ENCODE peak calls at places on chromosome 10, in seven cellular contexts. K is mammary epithelial cell, M is cardiac muscle cell, L is AG10803, O is AG04450, C is OCI-LY7, I is neural progenitor cell. W is an unnamed sample.
A peak's percentile ranks its signal among the peaks of the same experiment; 100 is the strongest.

GRCh38 chr10:16116404-16117304 is 256.3 kb upstream of the MINDY3 start:
- DNase-seq in K (peak; percentile 20), M (peak; percentile 18), L (peak; percentile 43), O (no peak), C (peak; percentile 20), I (peak; percentile 32), W (peak; percentile 28)

GRCh38 chr10:78779339-78779955 is 289.3 kb upstream of the ZMIZ1 start:
- DNase-seq in K (no peak), M (peak; percentile 6), L (peak; percentile 31), O (no peak), C (no peak), I (no peak), W (no peak)

GRCh38 chr10:99560277-99561126 is 27.8 kb downstream of the NKX2-3 start:
- DNase-seq in K (peak; percentile 32), M (peak; percentile 69), L (peak; percentile 42), O (no peak), C (peak; percentile 58), I (peak; percentile 88), W (peak; percentile 43)

GRCh38 chr10:128992770-128993169 is 474.3 kb upstream of the MGMT start:
- DNase-seq in K (no peak), M (no peak), L (no peak), O (no peak), C (no peak), I (no peak), W (no peak)

GRCh38 chr10:6418613-6419216 is 161.4 kb downstream of the PRKCQ start:
- DNase-seq in K (no peak), M (no peak), L (no peak), O (no peak), C (no peak), I (no peak), W (no peak)

GRCh38 chr10:122143238-122143841 is 127.8 kb upstream of the BTBD16 start:
- DNase-seq in K (peak; percentile 31), M (no peak), L (no peak), O (no peak), C (no peak), I (no peak), W (no peak)

GRCh38 chr10:44395902-44396670 is 11.2 kb upstream of the CXCL12 start:
- DNase-seq in K (no peak), M (no peak), L (no peak), O (no peak), C (no peak), I (no peak), W (no peak)

GRCh38 chr10:71233491-71233892 is 21.1 kb downstream of the UNC5B start:
- DNase-seq in K (no peak), M (no peak), L (no peak), O (no peak), C (no peak), I (no peak), W (no peak)

GRCh38 chr10:101356132-101356531 is 2.2 kb downstream of the BTRC start:
- DNase-seq in K (no peak), M (no peak), L (no peak), O (no peak), C (no peak), I (no peak), W (no peak)

GRCh38 chr10:97138174-97138573 is 47.6 kb downstream of the SLIT1 start:
- DNase-seq in K (no peak), M (no peak), L (no peak), O (no peak), C (peak; percentile 30), I (peak; percentile 64), W (no peak)
- TF ChIP-seq CTCF in K (peak; percentile 3), M (no peak), L (no peak), O (no peak), C (peak; percentile 78), I (peak; percentile 55), W (no peak)

DNA sequence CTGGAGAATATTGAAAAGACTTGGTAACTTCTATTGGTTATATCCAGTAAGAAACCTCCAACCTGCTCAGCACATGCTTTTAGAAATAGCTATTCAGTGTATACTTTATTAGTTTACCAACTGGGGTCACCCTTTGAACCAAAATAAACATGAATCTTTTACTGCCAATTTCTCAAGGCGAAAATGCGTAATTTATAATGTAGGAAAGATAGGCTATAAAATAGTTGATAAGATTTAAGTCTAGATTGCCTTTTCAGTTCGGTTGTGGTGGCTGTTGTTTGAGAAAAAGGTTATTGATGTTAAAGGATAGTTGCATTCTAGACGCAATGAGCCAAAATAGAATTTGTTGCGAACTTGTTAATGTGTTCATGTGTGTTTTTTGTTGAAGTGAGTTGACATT is 82.6 kb upstream of the OIT3 start:
- DNase-seq in K (no peak), M (no peak), L (no peak), O (no peak), C (no peak), I (no peak), W (no peak)
- TF ChIP-seq CTCF in K (no peak), M (no peak), L (no peak), O (no peak), C (no peak), I (no peak), W (no peak)

DNA sequence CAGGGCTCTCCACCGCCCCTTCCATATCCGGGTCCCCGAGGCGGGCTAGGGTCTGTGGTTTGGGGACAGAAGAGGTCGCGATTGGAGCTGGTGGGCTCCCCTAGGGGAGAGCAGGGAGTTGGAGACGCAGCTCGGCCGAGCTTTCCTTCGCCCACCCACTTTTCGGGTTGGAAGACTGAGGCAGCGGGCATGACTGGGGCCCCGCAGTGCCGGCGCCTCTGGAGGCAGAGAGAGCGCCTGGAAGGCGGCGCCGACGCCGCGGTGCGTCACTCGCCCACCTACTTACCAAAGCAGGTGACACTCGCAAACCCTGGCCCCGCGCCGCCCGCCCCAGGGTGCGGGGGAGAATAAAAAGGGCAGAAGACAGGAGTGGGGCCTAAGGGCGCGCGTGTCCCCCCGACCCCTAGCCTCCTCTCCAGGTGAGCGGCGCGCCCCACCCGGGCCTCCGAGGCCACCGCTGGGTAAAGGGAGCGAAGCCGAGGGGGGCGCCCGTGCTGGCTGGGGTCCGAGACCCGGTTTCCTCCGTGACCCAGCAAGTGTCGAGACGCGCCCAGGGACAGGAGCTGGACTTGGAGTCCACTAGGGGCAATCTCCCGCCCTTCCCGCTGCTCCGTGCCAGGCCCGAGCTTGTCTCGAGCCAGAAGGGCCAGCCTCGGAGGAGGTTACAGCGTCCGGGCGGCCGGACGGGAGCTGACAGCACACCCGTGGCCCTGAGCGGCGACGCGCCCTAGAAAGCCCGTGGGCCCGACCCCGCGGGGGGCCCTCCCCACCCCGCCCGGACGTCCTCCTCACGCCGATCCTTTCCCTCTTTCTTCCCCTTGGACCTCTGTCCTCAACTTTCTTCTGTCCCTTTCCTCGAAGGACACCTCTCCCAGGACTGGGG is 34.4 kb upstream of the GRID1 start:
- DNase-seq in K (peak; percentile 25), M (peak; percentile 42), L (peak; percentile 52), O (no peak), C (peak; percentile 59), I (peak; percentile 69), W (peak; percentile 73)
- TF ChIP-seq CTCF in K (no peak), M (peak; percentile 25), L (peak; percentile 29), O (peak; percentile 27), C (peak; percentile 22), I (peak; percentile 17), W (no peak)

DNA sequence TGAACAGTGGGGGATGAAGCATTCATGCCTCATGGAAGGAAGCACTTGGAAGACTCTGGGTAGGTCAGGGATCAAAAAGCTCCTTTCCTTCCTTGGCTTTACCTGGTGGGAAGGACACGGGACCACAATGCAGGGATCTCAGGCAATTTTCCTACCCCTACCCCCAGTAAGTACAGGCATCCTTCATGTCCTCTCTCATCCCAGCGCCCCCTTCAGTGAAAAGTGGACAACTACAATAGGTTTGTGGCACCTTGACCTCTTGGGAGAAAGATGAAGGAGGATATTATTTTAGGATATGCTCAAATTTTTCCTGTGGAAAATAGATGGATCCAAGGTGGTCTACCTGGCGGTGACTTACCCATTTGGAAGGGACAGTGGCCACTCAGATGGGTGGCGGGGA is 16.5 kb downstream of the AFAP1L2 start:
- DNase-seq in K (no peak), M (no peak), L (no peak), O (no peak), C (no peak), I (peak; percentile 23), W (no peak)
- TF ChIP-seq CTCF in K (no peak), M (no peak), L (no peak), O (no peak), C (peak; percentile 25), I (peak; percentile 50), W (no peak)

DNA sequence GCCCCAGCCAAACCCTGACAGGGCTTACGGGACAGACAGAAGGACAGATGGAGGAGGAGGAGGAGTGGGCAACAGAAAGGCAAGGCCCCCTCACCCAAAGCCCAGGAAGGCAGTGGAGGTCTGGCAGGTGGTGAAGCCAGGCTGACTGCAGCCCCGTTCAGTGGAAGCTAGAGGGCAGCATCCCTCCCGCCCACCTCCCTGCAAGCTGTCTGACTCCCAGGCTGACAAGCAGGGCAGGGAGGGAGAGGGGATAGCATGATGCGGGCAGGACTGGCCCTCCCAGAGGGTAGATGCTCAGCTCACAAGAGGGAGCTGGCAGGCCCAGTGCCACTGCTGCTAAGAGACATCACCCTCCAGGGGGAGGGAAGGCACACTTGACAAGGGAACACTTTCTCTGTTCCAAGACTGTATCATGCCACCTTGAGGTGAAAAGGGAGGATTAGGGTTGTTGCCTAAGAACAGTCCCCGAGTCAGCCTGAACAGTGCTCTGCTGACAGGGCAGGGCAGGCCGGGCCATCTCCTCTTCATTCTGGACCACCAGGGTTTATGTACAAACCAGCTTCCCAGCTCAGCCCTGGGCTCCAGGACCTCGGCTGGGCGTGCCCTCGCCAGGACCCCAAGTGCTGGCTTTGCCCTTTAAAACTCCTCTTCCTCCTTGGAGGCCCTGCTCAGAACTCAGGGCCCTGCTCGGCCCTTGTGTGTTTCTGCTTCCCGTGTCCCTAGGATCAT is 61.8 kb downstream of the RASGEF1A start:
- DNase-seq in K (peak; percentile 52), M (peak; percentile 68), L (peak; percentile 45), O (peak; percentile 11), C (peak; percentile 77), I (peak; percentile 81), W (peak; percentile 85)
- TF ChIP-seq CTCF in K (peak; percentile 69), M (peak; percentile 77), L (peak; percentile 62), O (peak; percentile 75), C (peak; percentile 94), I (peak; percentile 79), W (peak; percentile 66)

DNA sequence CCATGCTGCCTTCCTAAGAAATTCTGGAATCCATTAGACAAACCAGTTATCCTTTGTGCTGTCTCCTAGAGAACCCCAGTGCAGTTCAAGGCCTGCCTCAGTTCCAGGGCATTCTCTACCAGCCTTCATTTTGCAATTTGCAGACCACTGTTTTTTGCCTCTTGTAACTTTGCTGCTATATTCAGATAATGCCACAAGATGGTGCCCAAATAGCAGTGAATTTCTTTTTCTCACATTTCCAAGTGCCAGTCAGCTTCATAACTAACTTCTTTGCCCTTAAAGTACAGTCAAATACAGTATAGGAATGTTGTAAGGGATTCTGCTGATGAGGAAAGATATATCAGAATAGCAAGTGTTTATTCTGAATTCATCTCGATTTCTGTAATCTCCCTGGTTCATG is 25.2 kb downstream of the LOXL4 start:
- DNase-seq in K (no peak), M (peak; percentile 62), L (peak; percentile 51), O (no peak), C (peak; percentile 20), I (no peak), W (peak; percentile 4)
- TF ChIP-seq CTCF in K (peak; percentile 35), M (peak; percentile 49), L (peak; percentile 70), O (peak; percentile 69), C (peak; percentile 73), I (peak; percentile 57), W (peak; percentile 12)

W was measured in GM20000.